ENCODE peak calls at places on chromosomes 13 and 19, in seven cellular contexts. N, U, H, T, O, R and L are unnamed samples. For H3K4me1, the result is how much of the 10 kb centered on the place peaks cover.

GRCh38 chr19:55255618-55256423 is 3.0 kb downstream of the PPP6R1 start:
- DNase-seq in N (no peak), U (peak), H (peak), T (no peak), O (no peak), R (no peak), L (no peak)

GRCh38 chr13:100808848-100809247 is 134.3 kb upstream of the TMTC4 start:
- DNase-seq in N (no peak), U (no peak), H (no peak), T (no peak), O (no peak), R (no peak), L (no peak)

GRCh38 chr19:17266589-17266974 is 661 bp upstream of the BABAM1 start:
- DNase-seq in N (no peak), U (no peak), H (no peak), T (no peak), O (no peak), R (no peak), L (no peak)

GRCh38 chr13:39676315-39676876 is 20.9 kb downstream of the COG6 start:
- DNase-seq in N (peak), U (peak), H (no peak), T (peak), O (no peak), R (peak), L (no peak)

GRCh38 chr13:48223016-48223385 is 10.0 kb upstream of the ITM2B start:
- DNase-seq in N (no peak), U (peak), H (no peak), T (no peak), O (no peak), R (no peak), L (no peak)

GRCh38 chr13:19764237-19764636 is 18.5 kb downstream of the PSPC1 start:
- DNase-seq in N (no peak), U (no peak), H (no peak), T (no peak), O (no peak), R (no peak), L (no peak)

GRCh38 chr19:31266731-31267130 is 82.5 kb downstream of the TSHZ3 start:
- DNase-seq in N (no peak), U (no peak), H (no peak), T (no peak), O (no peak), R (no peak), L (no peak)

GRCh38 chr13:45374917-45375316 is 33.9 kb upstream of the TPT1 start:
- DNase-seq in N (no peak), U (no peak), H (no peak), T (no peak), O (no peak), R (no peak), L (no peak)

GRCh38 chr13:75405976-75406703 is 75.8 kb downstream of the TBC1D4 start:
- DNase-seq in N (no peak), U (no peak), H (no peak), T (no peak), O (no peak), R (peak), L (no peak)

GRCh38 chr13:37491661-37492060 is 106.9 kb downstream of the POSTN start:
- DNase-seq in N (no peak), U (no peak), H (no peak), T (no peak), O (no peak), R (no peak), L (no peak)

GRCh38 chr19:10292206-10292788 is 2.5 kb downstream of the ICAM5 start:
- DNase-seq in N (peak), U (peak), H (peak), T (peak), O (peak), R (peak), L (peak)

GRCh38 chr13:112697756-112698655 is 8.2 kb downstream of the ATP11A start:
- DNase-seq in N (no peak), U (no peak), H (no peak), T (no peak), O (no peak), R (peak), L (no peak)

GRCh38 chr19:37655689-37656491 is 625 bp upstream of the ZFP30 start:
- DNase-seq in N (peak), U (peak), H (peak), T (peak), O (peak), R (peak), L (peak)

GRCh38 chr19:31356587-31357314 is 7.5 kb upstream of the TSHZ3 start:
- DNase-seq in N (peak), U (no peak), H (peak), T (peak), O (no peak), R (no peak), L (no peak)

GRCh38 chr13:27607125-27607524 is 13.2 kb downstream of the LNX2 start:
- DNase-seq in N (peak), U (no peak), H (no peak), T (no peak), O (peak), R (no peak), L (no peak)

GRCh38 chr13:95300625-95301134 is 571 bp downstream of the ABCC4 start:
- DNase-seq in N (peak), U (peak), H (no peak), T (peak), O (no peak), R (peak), L (peak)

GRCh38 chr19:40831502-40832430 is 18.5 kb downstream of the CYP2A6 start:
- DNase-seq in N (no peak), U (no peak), H (no peak), T (no peak), O (no peak), R (no peak), L (no peak)

GRCh38 chr13:95457294-95457693 is 95.2 kb upstream of the CLDN10 start:
- DNase-seq in N (no peak), U (no peak), H (no peak), T (no peak), O (no peak), R (no peak), L (no peak)

GRCh38 chr13:43640476-43640875 is 146.3 kb downstream of the ENOX1 start:
- DNase-seq in N (no peak), U (no peak), H (no peak), T (no peak), O (no peak), R (no peak), L (no peak)

GRCh38 chr19:7124782-7125181 is 55.3 kb downstream of the ZNF557 start:
- DNase-seq in N (no peak), U (no peak), H (no peak), T (no peak), O (no peak), R (no peak), L (no peak)

GRCh38 chr13:29654807-29655547 is 59.5 kb upstream of the SLC7A1 start:
- DNase-seq in N (no peak), U (no peak), H (no peak), T (no peak), O (no peak), R (no peak), L (no peak)

GRCh38 chr13:58991826-58992477 is 1171.8 kb downstream of the DIAPH3 start:
- DNase-seq in N (no peak), U (no peak), H (no peak), T (no peak), O (no peak), R (no peak), L (no peak)

GRCh38 chr13:22837980-22838615 is 342.7 kb upstream of the SGCG start:
- DNase-seq in N (no peak), U (no peak), H (no peak), T (peak), O (no peak), R (no peak), L (no peak)

GRCh38 chr13:96473463-96474157 is 383.7 kb downstream of the HS6ST3 start:
- DNase-seq in N (peak), U (no peak), H (no peak), T (no peak), O (no peak), R (no peak), L (no peak)

GRCh38 chr19:42178791-42179500 is 38.5 kb downstream of the DEDD2 start:
- DNase-seq in N (peak), U (peak), H (no peak), T (peak), O (no peak), R (no peak), L (no peak)

GRCh38 chr13:98486412-98486811 is 90.5 kb downstream of the STK24 start:
- DNase-seq in N (no peak), U (no peak), H (no peak), T (no peak), O (no peak), R (no peak), L (no peak)
- H3K4me1 ChIP-seq in N (under half), U (under half), H (half or more), T (under half), O (under half), R (under half), L (half or more)

DNA sequence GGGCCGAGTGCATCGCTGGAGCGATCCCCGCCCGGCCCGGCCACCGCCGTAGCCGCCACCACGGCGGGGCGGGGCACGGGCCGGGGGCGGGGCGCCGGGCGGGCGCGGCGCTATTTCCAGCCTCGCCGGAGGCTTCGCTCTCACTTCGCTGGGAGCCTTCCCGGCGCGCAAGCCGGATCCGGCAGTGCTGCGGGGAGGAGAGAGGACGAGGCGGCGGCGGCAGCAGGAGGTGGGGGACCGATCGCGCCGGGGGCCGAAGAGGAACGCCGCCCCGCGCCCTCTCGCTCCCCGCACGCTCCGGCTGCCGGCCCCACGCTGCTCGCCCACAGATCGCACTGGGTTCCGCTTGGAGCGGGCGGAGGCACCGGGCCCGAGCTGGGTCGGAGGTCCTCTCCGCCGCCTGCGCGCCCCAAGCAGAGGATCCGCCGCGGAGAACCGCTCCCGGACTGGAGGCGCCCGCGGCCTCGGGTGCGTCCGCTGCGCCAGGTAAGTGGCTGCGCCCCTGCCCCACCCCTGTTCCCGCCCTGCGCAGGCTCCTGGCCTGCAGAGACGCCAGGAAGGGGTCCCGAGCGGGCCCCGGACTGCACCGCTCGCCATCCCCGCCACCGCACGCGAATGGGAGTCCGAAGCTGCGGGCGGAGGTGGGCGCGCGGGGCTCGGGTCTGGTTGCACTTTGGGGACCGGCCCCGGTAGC is at the start of gene CHST8:
- DNase-seq in N (peak), U (no peak), H (no peak), T (peak), O (no peak), R (no peak), L (no peak)
- H3K4me3 ChIP-seq in N (peak), U (no peak), H (no peak), T (no peak), O (no peak), R (peak), L (no peak)

GRCh38 chr13:31092631-31093030 is 69.1 kb downstream of the HSPH1 start:
- DNase-seq in N (no peak), U (no peak), H (no peak), T (no peak), O (no peak), R (no peak), L (no peak)

GRCh38 chr13:31090921-31091624 is 70.6 kb downstream of the HSPH1 start:
- DNase-seq in N (no peak), U (no peak), H (no peak), T (no peak), O (peak), R (no peak), L (no peak)

GRCh38 chr13:31089649-31090048 is 72.1 kb downstream of the HSPH1 start:
- DNase-seq in N (no peak), U (no peak), H (no peak), T (no peak), O (no peak), R (no peak), L (no peak)

GRCh38 chr13:31090096-31090495 is 71.6 kb downstream of the HSPH1 start:
- DNase-seq in N (no peak), U (no peak), H (no peak), T (no peak), O (no peak), R (no peak), L (no peak)

DNA sequence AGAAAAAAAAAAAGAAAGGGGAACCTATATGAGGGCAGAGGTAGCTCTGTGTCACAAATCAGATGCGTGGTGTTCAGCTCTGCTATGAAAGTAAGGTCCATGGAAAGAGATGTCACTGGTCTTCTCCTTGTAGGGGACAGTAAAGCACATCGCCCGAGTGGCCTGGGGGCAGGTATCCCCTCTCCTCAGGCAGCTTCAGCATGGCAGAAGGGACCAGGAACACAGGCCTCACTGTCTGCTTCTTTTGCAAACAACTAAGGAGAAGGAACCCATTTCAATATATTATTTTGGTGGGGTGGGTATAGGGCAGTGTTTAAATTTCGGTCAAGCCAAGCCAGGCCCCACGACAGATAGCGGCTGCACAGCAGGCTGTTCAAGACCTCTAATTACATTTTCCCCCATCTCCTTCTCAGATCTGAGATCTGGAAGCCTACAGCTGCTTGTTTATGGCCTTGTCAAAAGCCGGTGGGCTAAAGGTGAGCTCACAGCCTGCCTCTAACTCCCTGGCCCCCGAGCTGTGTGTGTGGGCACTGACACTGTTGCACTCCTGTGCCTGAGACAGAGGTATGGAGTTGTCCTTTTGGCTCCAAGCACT is 72.8 kb downstream of the HSPH1 start:
- DNase-seq in N (no peak), U (no peak), H (no peak), T (peak), O (no peak), R (no peak), L (no peak)
- H3K4me1 ChIP-seq in N (under half), U (under half), H (under half), T (under half), O (under half), R (under half), L (under half)

GRCh38 chr19:43524922-43525835 is 1.8 kb downstream of the ETHE1 start:
- DNase-seq in N (peak), U (no peak), H (peak), T (no peak), O (peak), R (peak), L (no peak)
- H3K4me3 ChIP-seq in N (no peak), U (no peak), H (peak), T (peak), O (no peak), R (peak), L (peak)